ENCODE peak calls at places on chromosome 14, in eight cellular contexts. Q, E, P, T, R, O, V and B are unnamed samples.

GRCh38 chr14:96893966-96894622 is 96.9 kb downstream of the VRK1 start:
- DNase-seq in V (no peak), E (no peak), P (no peak), Q (no peak), T (no peak), O (no peak), R (no peak), B (no peak)

GRCh38 chr14:65226824-65227604 is 124.7 kb upstream of the MAX start:
- DNase-seq in P (no peak), V (no peak), E (no peak), T (no peak), R (peak), Q (no peak), O (peak), B (no peak)

GRCh38 chr14:54085841-54086240 is 129.2 kb upstream of the BMP4 start:
- DNase-seq in P (no peak), O (no peak), E (no peak), R (no peak), Q (no peak), V (no peak), T (no peak), B (no peak)

GRCh38 chr14:58812050-58812690 is 174.4 kb downstream of the DACT1 start:
- DNase-seq in Q (no peak), E (no peak), V (no peak), R (no peak), T (no peak), P (no peak), O (no peak), B (no peak)

GRCh38 chr14:95463173-95463901 is 53.1 kb downstream of the SYNE3 start:
- DNase-seq in O (no peak), T (no peak), Q (no peak), P (no peak), R (peak), E (no peak), V (no peak), B (no peak)

GRCh38 chr14:66395300-66395699 is 90.9 kb upstream of the CCDC196 start:
- DNase-seq in O (no peak), T (no peak), R (no peak), Q (peak), E (no peak), V (no peak), P (no peak), B (no peak)

GRCh38 chr14:52988153-52988552 is 37.3 kb upstream of the FERMT2 start:
- DNase-seq in V (no peak), O (no peak), R (no peak), Q (no peak), E (no peak), P (no peak), T (no peak), B (no peak)

GRCh38 chr14:59087711-59088110 is 100.8 kb upstream of the DAAM1 start:
- DNase-seq in R (no peak), V (no peak), T (no peak), P (no peak), Q (no peak), E (no peak), O (no peak), B (no peak)

GRCh38 chr14:94342334-94342934 is 19.3 kb upstream of the SERPINA6 start:
- DNase-seq in E (no peak), R (peak), T (peak), V (peak), Q (no peak), O (no peak), P (no peak), B (no peak)

GRCh38 chr14:53409974-53410373 is 256.9 kb upstream of the DDHD1 start:
- DNase-seq in R (no peak), P (no peak), T (no peak), Q (no peak), O (no peak), V (no peak), E (no peak), B (no peak)

DNA sequence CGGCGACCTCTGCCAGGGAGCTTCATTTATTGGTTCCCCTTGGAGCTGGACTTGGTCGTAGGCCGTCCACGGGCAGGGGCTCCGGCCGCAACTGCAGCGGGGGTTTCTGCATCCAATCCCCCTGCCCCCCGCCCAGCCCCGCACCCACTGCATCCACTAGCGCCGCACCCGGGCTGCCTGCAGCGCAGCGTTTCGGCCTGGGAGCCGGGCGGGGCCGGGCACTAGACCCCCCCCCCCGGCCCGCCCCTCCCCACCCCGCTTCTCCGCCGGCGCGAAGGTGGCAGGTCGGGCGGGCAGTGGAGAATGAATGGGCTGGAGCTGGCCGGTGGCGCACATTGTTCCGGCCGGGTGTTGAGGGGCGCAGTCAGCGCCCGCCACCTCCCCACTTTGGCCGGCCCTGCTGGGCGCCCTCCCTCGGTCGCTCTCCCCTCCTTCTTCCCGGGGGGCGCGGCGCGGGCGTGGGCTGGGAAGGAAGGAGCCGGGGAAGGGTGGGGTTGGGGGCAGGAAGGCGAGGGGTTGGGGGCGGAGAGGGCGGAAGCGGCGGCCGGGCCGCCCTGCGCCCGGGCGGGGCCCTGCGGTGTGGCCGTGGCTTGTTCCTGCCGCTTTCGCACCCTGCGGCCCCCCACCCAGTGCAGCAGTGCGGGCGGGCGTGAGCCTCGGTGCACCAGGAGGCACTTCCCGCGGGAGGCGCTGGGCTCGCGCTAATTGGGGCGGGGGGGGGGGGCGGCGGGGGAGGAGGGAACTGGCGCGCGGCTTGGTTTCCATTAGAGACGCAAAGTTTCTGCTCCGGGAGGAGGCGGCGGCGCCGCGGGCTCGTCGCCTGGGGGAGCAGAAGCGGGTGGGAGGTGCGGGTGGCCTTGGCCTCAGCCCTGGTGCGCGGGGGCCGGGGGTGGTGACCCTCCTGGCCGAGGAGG is 829 bp downstream of the CALM1 start:
- DNase-seq in E (peak), P (no peak), O (no peak), Q (peak), R (peak), T (no peak), V (peak), B (no peak)
- TF ChIP-seq POLR2AphosphoS5 in E (no peak), P (peak), O (no peak), Q (no peak), R (no peak), T (peak), V (no peak), B (no peak)

GRCh38 chr14:91755560-91755959 is 23.7 kb upstream of the CATSPERB start:
- DNase-seq in R (no peak), E (no peak), T (no peak), P (no peak), O (no peak), Q (no peak), V (no peak), B (no peak)
- TF ChIP-seq POLR2AphosphoS5 in R (peak), E (no peak), T (no peak), P (no peak), O (no peak), Q (no peak), V (no peak), B (no peak)

GRCh38 chr14:68955164-68955921 is 23.8 kb downstream of the ACTN1 start:
- DNase-seq in Q (no peak), T (no peak), V (peak), R (no peak), E (no peak), O (no peak), P (no peak), B (no peak)
- TF ChIP-seq POLR2AphosphoS5 in Q (no peak), T (no peak), V (no peak), R (no peak), E (no peak), O (no peak), P (no peak), B (no peak)

GRCh38 chr14:104966261-104967143 is 11.7 kb downstream of the AHNAK2 start:
- DNase-seq in O (no peak), T (no peak), R (no peak), P (no peak), V (peak), Q (no peak), E (no peak), B (no peak)

GRCh38 chr14:104968541-104969401 is 9.4 kb downstream of the AHNAK2 start:
- DNase-seq in V (peak), R (no peak), P (no peak), T (no peak), Q (no peak), O (no peak), E (no peak), B (no peak)

GRCh38 chr14:104967144-104967413 is 11.1 kb downstream of the AHNAK2 start:
- DNase-seq in Q (no peak), R (no peak), E (no peak), V (peak), T (no peak), O (no peak), P (no peak), B (no peak)

GRCh38 chr14:104967414-104968152 is 10.6 kb downstream of the AHNAK2 start:
- DNase-seq in O (no peak), Q (peak), T (no peak), E (no peak), V (no peak), P (no peak), R (peak), B (no peak)

DNA sequence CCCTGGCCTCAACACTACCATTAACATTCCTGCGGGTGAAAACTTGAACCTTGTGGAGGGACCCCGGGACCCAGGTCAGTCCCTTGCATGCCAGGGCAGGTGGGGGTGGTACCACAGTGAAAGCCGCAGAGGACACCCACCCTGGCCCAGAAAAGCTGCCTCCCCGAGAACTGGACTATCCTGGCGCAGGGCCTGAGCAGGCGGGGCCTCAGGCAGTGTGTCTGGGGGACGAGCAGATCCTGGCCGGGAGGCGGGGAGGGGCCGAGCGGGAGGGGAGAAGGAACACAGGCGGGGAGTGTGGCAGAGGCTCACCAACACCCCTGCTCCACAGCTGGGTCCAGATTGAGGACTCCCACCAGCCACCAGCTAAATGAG is 10.0 kb downstream of the AHNAK2 start:
- DNase-seq in P (no peak), E (no peak), O (no peak), V (peak), Q (peak), T (no peak), R (peak), B (no peak)
- TF ChIP-seq POLR2AphosphoS5 in P (no peak), E (no peak), O (no peak), V (no peak), Q (no peak), T (peak), R (no peak), B (no peak)

GRCh38 chr14:75431011-75431410 is 3.2 kb downstream of the JDP2 start:
- DNase-seq in O (no peak), E (no peak), R (no peak), T (no peak), P (no peak), Q (no peak), V (no peak), B (no peak)

GRCh38 chr14:75430106-75430505 is 2.3 kb downstream of the JDP2 start:
- DNase-seq in T (no peak), R (no peak), P (no peak), Q (no peak), V (peak), O (no peak), E (no peak), B (no peak)

GRCh38 chr14:75429562-75429961 is 1.7 kb downstream of the JDP2 start:
- DNase-seq in V (no peak), P (no peak), Q (no peak), O (no peak), R (no peak), T (no peak), E (no peak), B (no peak)

GRCh38 chr14:75431827-75432226 is 4.0 kb downstream of the JDP2 start:
- DNase-seq in Q (no peak), O (no peak), P (no peak), E (no peak), R (no peak), T (no peak), V (no peak), B (no peak)

GRCh38 chr14:75430526-75430925 is 2.7 kb downstream of the JDP2 start:
- DNase-seq in O (no peak), R (peak), P (no peak), V (no peak), Q (no peak), T (no peak), E (no peak), B (no peak)
- TF ChIP-seq POLR2AphosphoS5 in O (no peak), R (no peak), P (no peak), V (no peak), Q (no peak), T (no peak), E (no peak), B (no peak)

GRCh38 chr14:99971087-99971928 is 93.9 kb upstream of the EVL start:
- DNase-seq in V (peak), O (no peak), T (peak), P (peak), R (peak), Q (peak), E (peak), B (no peak)
- TF ChIP-seq POLR2AphosphoS5 in V (no peak), O (peak), T (peak), P (peak), R (no peak), Q (peak), E (no peak), B (no peak)

GRCh38 chr14:29220077-29220476 is 453.5 kb downstream of the FOXG1 start:
- DNase-seq in Q (no peak), E (no peak), V (no peak), T (no peak), O (no peak), P (no peak), R (no peak), B (no peak)

GRCh38 chr14:29216774-29217232 is 450.2 kb downstream of the FOXG1 start:
- DNase-seq in O (no peak), E (no peak), V (no peak), Q (no peak), P (no peak), T (no peak), R (no peak), B (no peak)

GRCh38 chr14:29215853-29216252 is 449.3 kb downstream of the FOXG1 start:
- DNase-seq in O (no peak), V (no peak), Q (no peak), P (no peak), T (no peak), E (no peak), R (no peak), B (no peak)

GRCh38 chr14:29216316-29216715 is 449.7 kb downstream of the FOXG1 start:
- DNase-seq in V (no peak), O (no peak), P (no peak), E (no peak), T (no peak), R (no peak), Q (no peak), B (no peak)

DNA sequence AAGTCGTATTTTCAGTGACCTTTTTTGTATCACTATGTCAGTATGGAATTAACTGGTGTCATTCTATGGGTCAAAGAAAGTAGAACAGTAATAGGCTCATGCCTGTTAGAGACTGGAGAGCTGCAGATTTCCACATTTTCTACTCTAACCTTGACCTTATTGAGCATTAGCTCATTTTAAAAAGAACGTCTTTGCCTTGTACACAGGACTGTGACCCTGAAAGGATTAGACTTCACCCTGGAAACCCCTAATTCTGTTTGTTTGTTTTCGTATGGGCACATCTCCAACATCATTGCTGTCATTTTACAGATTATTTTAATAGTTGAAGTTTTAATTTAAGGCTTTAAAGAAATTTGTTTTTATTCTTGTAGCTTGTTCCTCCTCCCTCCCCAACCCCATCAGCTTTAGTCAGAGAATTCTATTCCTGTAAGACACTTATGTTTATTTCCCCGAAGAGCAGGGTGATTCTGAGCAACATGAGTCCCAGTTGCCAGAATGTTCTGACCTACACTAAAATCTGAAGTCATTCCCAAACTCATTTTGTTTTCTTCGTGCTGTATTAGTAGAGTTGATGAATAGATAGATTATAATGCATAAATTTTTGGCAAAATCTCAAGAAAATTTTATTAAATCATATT is 451.3 kb downstream of the FOXG1 start:
- DNase-seq in E (no peak), P (no peak), O (no peak), R (no peak), Q (no peak), T (no peak), V (no peak), B (no peak)
- TF ChIP-seq POLR2AphosphoS5 in E (no peak), P (no peak), O (no peak), R (no peak), Q (no peak), T (no peak), V (no peak), B (no peak)

GRCh38 chr14:31057035-31057434 is 30.9 kb upstream of the STRN3 start:
- DNase-seq in O (no peak), V (no peak), E (no peak), R (no peak), T (no peak), P (no peak), Q (no peak), B (no peak)

GRCh38 chr14:31057701-31058364 is 31.7 kb upstream of the STRN3 start:
- DNase-seq in T (no peak), E (no peak), O (no peak), Q (no peak), V (no peak), R (no peak), P (no peak), B (no peak)

GRCh38 chr14:31060253-31060875 is 34.2 kb upstream of the STRN3 start:
- DNase-seq in Q (peak), O (no peak), V (no peak), E (no peak), T (no peak), P (no peak), R (no peak), B (no peak)

DNA sequence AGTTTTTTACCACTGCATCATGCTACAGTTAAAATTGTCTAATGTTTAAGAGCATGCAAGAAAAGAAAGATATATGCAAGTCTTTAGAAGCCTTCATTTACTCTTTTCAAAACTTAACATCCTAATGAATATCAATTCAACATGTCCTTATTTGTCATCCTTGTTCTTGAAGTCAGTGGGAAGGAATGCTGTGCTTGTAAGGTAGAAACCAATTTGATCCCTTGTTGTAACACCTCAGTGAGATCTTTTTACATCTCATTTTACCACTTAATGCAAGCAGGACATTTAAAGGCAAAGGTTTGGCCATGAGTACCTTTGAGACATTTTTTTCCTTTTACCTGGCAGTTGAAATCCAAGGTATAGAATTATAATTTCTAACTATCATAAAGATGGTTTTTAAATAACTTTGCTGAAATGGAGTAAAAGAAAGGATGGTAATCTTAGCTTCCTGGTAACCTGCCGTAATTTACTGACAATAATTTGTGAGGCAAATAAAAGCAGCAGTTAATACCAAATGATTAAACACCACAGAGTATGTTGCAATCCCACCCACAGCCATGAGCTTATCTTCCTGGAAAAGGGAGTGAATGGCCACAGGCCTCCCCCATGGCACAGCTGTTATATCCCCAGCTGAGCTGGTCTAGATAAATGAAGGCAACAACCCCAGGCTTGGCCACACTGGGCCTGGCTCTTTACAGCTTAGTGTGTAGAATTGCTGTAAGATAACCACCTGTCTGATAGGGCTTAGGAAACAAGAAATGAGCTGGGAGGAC is 33.2 kb upstream of the STRN3 start:
- DNase-seq in V (no peak), P (no peak), T (no peak), Q (peak), O (no peak), E (no peak), R (peak), B (no peak)
- TF ChIP-seq POLR2AphosphoS5 in V (no peak), P (no peak), T (no peak), Q (no peak), O (no peak), E (no peak), R (peak), B (no peak)

DNA sequence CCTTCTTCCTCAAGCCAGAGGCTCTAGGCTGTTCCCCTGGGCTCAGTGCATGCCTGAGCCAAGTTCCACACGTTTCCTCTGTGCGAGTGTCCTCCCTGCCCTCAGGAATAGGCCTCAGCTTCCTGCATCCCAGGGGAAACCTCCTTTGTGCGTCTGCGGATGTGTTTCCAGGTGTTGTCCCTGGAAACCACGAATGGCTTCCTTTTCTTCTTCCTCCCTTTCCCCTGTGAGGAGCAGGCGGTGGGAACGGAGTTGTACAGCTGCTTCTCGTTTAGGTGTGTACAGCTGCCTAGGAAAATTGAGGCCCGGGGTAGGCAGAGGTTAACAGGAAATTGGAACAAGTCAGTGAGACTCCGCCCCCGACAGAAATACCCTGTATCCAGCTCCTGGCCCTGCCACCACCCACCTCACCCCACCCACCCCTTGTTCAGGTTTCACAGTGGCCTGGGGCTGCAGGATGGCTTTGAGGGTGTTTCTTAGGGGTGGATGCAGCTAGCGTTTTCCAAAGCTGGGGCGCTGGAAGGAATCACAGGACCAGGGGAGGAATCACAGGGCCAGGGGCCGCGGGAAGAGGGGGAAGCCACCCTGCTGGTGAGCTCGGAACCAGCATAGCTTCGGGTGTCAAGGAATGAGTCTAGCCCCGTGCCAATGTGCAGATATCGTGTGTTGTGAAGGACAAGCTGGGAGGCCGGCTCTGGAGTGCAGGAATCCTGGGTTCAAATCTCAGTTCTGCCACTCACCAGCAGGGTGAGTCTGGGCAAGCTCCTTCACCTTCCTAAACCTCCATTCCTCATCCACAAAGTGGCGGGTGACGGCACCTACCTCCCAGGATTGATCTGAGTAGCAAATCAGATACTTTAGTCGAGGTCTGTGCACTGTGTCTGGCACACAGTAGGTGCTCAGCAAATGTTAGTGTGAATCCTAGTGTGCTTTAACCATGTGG is 53.8 kb upstream of the RIN3 start:
- DNase-seq in P (no peak), R (no peak), O (no peak), T (no peak), Q (no peak), V (no peak), E (no peak), B (no peak)
- TF ChIP-seq POLR2AphosphoS5 in P (no peak), R (peak), O (no peak), T (no peak), Q (no peak), V (no peak), E (no peak), B (no peak)